ENCODE peak calls at places on chromosome 7, in six cellular contexts. E is mesendoderm, L is IMR-90, F is H9, K is neuronal stem cell, G is H1. W is an unnamed sample.

GRCh38 chr7:68488366-68489060 is 1109.8 kb upstream of the AUTS2 start:
- DNase-seq in E (no peak), F (no peak), G (no peak), K (no peak), L (no peak), W (no peak)

GRCh38 chr7:2982831-2983230 is 60.8 kb downstream of the CARD11 start:
- DNase-seq in F (no peak), E (no peak), K (no peak), G (no peak), L (no peak), W (no peak)

GRCh38 chr7:86928308-86928707 is 131.1 kb downstream of the ELAPOR2 start:
- DNase-seq in F (no peak), K (no peak), G (no peak), L (no peak), E (no peak), W (no peak)

GRCh38 chr7:31776616-31777015 is 89.6 kb downstream of the PPP1R17 start:
- DNase-seq in K (no peak), F (no peak), E (peak), L (peak), G (no peak), W (peak)

GRCh38 chr7:32506266-32507054 is 11.2 kb downstream of the AVL9 start:
- DNase-seq in F (no peak), G (no peak), L (peak), E (no peak), K (no peak), W (peak)

GRCh38 chr7:45872116-45873034 is 507 bp downstream of the CCDC201 start:
- DNase-seq in L (no peak), E (peak), F (peak), K (peak), G (no peak), W (peak)

GRCh38 chr7:149865437-149865836 is 8.3 kb upstream of the ATP6V0E2 start:
- DNase-seq in G (no peak), E (no peak), K (no peak), L (peak), F (no peak), W (no peak)

GRCh38 chr7:37956791-37957190 is 36.4 kb downstream of the EPDR1 start:
- DNase-seq in E (no peak), F (no peak), L (no peak), K (no peak), G (no peak), W (no peak)

GRCh38 chr7:130337410-130337971 is 7.1 kb upstream of the CPA5 start:
- DNase-seq in L (no peak), F (no peak), E (peak), G (no peak), K (no peak), W (no peak)

GRCh38 chr7:27690649-27691048 is 28.0 kb upstream of the HIBADH start:
- DNase-seq in L (no peak), F (no peak), G (no peak), E (no peak), K (no peak), W (no peak)

GRCh38 chr7:17965600-17965999 is 25.3 kb upstream of the SNX13 start:
- DNase-seq in L (peak), E (no peak), G (no peak), K (no peak), F (no peak), W (peak)

GRCh38 chr7:29794959-29795629 is 11.2 kb upstream of the WIPF3 start:
- DNase-seq in G (no peak), E (no peak), K (no peak), L (no peak), F (no peak), W (no peak)

GRCh38 chr7:120867932-120868331 is 10.0 kb upstream of the TSPAN12 start:
- DNase-seq in G (no peak), F (no peak), K (no peak), L (no peak), E (no peak), W (peak)

GRCh38 chr7:380226-380550 is 90.2 kb downstream of the FOXL3 start:
- DNase-seq in G (no peak), E (peak), F (peak), K (peak), L (no peak), W (peak)

GRCh38 chr7:42099837-42100508 is 137.0 kb downstream of the GLI3 start:
- DNase-seq in L (peak), E (no peak), F (no peak), G (no peak), K (no peak), W (peak)

GRCh38 chr7:64113981-64114380 is 68.7 kb downstream of the ZNF727 start:
- DNase-seq in K (no peak), G (no peak), E (no peak), F (no peak), L (no peak), W (no peak)

GRCh38 chr7:132116369-132116768 is 459.9 kb downstream of the PLXNA4 start:
- DNase-seq in L (peak), F (no peak), K (no peak), E (no peak), G (no peak), W (no peak)

GRCh38 chr7:36400606-36401005 is 10.9 kb downstream of the ANLN start:
- DNase-seq in F (no peak), G (no peak), E (peak), L (peak), K (no peak), W (no peak)

GRCh38 chr7:149874644-149875028 is 867 bp downstream of the ATP6V0E2 start:
- DNase-seq in F (peak), G (no peak), E (no peak), L (no peak), K (no peak), W (no peak)

GRCh38 chr7:148262721-148263229 is 327.8 kb upstream of the C7orf33 start:
- DNase-seq in K (peak), E (peak), L (peak), G (peak), F (peak), W (peak)

GRCh38 chr7:44050915-44051560 is 6.5 kb downstream of the DBNL start:
- DNase-seq in G (no peak), F (peak), E (no peak), L (no peak), K (no peak), W (no peak)

GRCh38 chr7:36119005-36119711 is 33.9 kb upstream of the EEPD1 start:
- DNase-seq in E (no peak), K (no peak), G (no peak), F (no peak), L (peak), W (peak)

GRCh38 chr7:142859829-142860228 is 5.0 kb downstream of the EPHB6 start:
- DNase-seq in L (peak), K (no peak), F (no peak), G (no peak), E (no peak), W (peak)

GRCh38 chr7:17769918-17770317 is 170.4 kb downstream of the SNX13 start:
- DNase-seq in G (peak), L (peak), F (peak), E (peak), K (peak), W (peak)

DNA sequence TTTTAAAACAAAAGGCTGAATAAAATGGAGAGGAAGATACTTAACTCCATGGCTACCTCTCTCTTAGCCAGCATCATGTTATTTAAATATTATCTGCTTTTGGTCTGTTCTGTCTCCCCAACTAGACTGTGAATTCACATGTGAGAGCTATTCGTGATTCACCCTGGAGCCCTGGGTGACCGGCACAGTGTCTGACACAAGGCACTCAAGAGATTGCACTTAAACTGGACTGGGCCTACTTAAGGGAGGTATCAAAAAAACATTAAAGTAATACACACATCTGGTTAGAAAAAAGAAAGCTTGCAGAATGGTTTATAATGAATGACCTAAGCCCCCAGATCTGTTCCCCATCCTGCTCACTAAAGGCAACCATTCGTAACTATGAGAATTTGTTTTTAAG is 74.6 kb downstream of the DGKI start:
- DNase-seq in K (no peak), L (peak), F (no peak), G (no peak), E (no peak), W (peak)
- H2BK120ac ChIP-seq in K (no peak), L (peak), F (no peak), G (no peak), E (no peak), W (no peak)

DNA sequence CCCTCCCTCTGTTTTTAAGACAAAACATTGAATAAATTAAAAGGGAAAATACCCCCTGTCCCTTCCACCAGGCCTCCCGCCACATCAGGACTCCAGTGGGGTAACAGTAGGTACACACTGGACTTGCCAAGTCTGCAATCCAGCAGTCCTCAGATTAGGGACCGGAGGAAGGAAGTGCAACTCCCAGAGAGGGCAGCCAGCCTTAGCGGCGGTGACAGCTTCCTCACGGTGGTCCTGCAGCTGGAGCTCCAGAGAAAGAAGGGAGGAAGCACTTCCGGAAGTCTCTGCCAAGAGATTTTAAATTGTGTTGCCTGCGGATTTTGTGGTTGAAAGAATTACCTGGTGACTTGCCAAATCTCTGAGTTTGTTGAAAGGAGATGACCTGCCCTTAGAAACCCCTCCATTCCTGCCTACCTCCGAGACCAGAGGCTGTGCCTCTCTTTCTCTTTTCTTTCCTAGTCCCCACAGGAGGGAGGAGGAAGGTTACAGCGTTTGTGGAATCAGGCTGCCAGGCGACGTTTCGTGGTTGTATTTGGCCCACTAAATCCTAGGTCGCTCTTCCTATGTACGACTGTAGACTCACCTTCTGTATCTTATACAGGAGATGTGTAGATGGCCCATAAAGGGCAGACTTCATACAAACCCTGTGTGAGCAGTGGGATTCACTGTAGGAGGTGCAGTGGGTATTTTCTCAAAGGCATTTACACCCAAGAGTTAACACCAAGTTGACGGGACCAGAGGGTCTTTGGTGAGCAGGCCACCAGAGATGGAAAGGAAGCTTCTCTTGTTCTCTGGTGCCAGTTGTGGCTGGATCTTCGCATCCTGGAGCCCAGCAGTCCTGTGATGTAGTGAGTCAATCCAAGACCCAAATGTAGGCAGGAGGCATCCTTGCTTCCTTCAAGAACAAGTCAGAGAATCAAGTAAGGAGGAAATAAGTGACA is 77.9 kb downstream of the INSIG1 start:
- DNase-seq in K (no peak), L (no peak), F (peak), E (peak), G (no peak), W (no peak)
- H2BK15ac ChIP-seq in K (no peak), L (no peak), F (no peak), E (no peak), G (peak), W (no peak)

GRCh38 chr7:14023838-14024237 is 34.4 kb upstream of the ETV1 start:
- DNase-seq in G (no peak), K (no peak), L (no peak), E (no peak), F (no peak), W (no peak)

GRCh38 chr7:14021069-14021468 is 31.6 kb upstream of the ETV1 start:
- DNase-seq in L (peak), E (peak), G (no peak), K (no peak), F (no peak), W (peak)

GRCh38 chr7:14018751-14019150 is 29.3 kb upstream of the ETV1 start:
- DNase-seq in L (peak), G (no peak), K (no peak), E (no peak), F (no peak), W (no peak)

GRCh38 chr7:14023342-14023741 is 33.9 kb upstream of the ETV1 start:
- DNase-seq in L (no peak), E (no peak), F (no peak), G (no peak), K (no peak), W (no peak)

GRCh38 chr7:14020339-14020900 is 31.0 kb upstream of the ETV1 start:
- DNase-seq in G (no peak), L (peak), E (no peak), F (no peak), K (no peak), W (no peak)
- H3K4me2 ChIP-seq in G (no peak), L (no peak), E (no peak), F (no peak), K (no peak), W (no peak)

DNA sequence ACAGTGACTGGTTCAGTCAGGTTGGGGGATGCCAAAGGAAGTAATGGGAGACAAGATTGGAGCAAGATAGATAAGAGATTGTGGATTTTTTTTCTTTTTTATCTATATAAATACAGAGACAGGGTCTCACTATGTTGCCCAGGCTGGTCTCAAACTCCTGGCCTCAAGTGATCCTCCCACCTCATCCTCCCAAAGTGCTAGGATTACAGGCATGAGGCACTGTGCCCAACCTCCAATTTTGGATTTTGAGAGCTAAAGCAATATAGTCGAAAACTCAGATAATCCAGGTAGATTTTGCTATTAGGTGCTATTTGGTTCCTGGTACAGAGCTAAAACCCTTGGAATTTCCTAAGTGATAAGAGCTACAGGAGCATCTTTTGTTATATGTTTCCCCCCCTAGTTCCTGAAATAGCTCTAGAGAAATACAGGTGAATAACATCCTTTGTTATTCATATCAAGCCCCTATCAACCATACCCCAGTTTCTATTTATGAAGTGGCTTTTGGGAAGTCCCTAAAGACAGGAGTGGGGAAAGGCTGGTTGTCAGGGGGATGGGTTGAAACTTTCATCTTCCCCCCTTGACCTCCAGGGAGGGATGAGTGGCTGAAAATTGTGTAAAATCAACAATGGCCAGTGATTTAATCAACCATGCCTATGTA is 151.2 kb downstream of the CFTR start:
- DNase-seq in L (no peak), F (no peak), E (no peak), K (no peak), G (no peak), W (no peak)
- H2BK120ac ChIP-seq in L (peak), F (peak), E (no peak), K (no peak), G (peak), W (no peak)

DNA sequence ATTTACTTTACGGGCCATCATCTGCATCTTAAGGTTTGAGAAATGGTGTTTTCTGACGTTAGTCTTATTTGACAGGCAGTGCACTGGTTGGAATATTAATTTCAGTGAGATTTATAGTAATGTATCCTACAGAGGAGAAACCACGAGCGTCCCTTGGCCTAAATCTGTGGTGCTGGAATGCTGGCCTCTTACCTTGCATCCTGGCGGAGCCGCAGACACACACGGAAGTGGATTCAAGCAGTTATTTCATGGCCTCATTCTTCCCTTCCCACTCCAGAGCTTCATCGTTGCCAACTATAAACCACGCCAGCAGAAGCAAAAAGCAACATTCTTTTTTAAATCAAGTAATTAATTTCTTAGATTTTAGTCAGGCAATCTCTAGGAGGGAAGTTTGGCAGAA is 13.1 kb downstream of the WIPI2 start:
- DNase-seq in L (no peak), K (no peak), F (no peak), G (no peak), E (no peak), W (no peak)
- H2BK15ac ChIP-seq in L (no peak), K (no peak), F (no peak), G (no peak), E (no peak), W (no peak)

GRCh38 chr7:77329466-77330168 is 86.5 kb downstream of the GSAP start:
- DNase-seq in K (no peak), E (no peak), F (no peak), G (no peak), L (no peak), W (no peak)
- H3K4me2 ChIP-seq in K (no peak), E (no peak), F (no peak), G (no peak), L (no peak), W (no peak)

DNA sequence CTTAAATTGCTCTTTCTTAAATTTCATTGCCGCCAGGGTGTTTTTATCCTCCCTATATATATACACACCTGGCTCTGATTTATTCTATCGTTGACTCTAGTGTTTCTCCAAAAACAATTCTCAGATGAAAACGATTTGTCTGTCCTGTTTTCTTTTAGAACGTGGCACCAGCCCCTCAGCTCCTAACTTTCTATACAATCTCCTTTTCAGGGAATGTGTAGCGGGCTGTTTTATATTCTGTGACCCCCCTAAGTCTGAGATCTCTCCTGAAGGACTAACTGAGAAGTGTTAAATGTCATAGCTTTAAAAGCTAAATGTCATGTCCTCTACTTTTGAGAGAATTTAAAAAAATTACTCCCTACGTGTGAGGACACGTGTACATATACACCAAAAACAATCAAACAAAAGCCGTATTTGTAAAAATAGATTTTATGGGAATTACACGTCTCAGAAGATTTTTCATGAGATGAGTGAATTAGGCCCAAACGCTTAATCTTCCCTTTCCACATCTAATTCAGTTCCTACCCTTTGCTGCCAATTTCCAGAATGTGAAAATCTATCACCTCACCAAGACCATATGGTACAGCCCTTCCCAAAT is 791 bp upstream of the CTTNBP2 start:
- DNase-seq in G (no peak), E (no peak), K (no peak), F (no peak), L (no peak), W (no peak)
- H2BK120ac ChIP-seq in G (no peak), E (peak), K (no peak), F (no peak), L (no peak), W (no peak)

GRCh38 chr7:100357131-100357561 is 771 bp upstream of the PILRB start:
- DNase-seq in F (no peak), G (no peak), K (no peak), E (no peak), L (no peak), W (no peak)
- H2BK15ac ChIP-seq in F (no peak), G (no peak), K (no peak), E (no peak), L (no peak), W (no peak)

GRCh38 chr7:116271980-116272886 is 61.9 kb downstream of the TES start:
- DNase-seq in L (peak), K (no peak), F (no peak), E (peak), G (no peak), W (peak)

GRCh38 chr7:116277070-116277469 is 66.7 kb downstream of the TES start:
- DNase-seq in E (no peak), F (no peak), L (no peak), G (no peak), K (no peak), W (no peak)

GRCh38 chr7:116273918-116274301 is 63.6 kb downstream of the TES start:
- DNase-seq in F (no peak), E (peak), G (no peak), K (no peak), L (no peak), W (no peak)

GRCh38 chr7:116271161-116271979 is 61.0 kb downstream of the TES start:
- DNase-seq in E (no peak), L (peak), F (no peak), K (no peak), G (no peak), W (peak)

GRCh38 chr7:116273283-116273917 is 63.1 kb downstream of the TES start:
- DNase-seq in K (no peak), L (no peak), G (no peak), F (no peak), E (no peak), W (no peak)
- H3K4me2 ChIP-seq in K (no peak), L (no peak), G (no peak), F (no peak), E (no peak), W (no peak)

DNA sequence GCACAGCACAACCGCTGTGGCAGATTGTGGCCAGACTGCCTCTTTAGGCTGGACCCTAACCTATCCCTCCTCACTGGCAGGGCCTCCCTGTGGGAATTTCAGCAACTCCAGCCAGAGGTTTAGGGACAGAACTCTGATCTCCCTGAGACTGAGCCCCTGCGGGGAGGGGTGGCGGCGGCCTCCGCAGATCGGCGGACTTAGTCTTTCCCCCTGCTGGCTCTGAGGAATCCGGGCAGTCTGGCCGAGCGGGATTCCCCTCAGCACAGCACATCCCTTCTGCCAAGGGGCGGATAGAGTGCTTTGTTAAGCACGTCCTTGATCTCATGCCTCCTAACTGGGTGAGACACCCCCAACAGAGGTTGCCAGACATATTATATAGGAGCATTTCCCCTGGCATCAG is 224.2 kb upstream of the NPY start:
- DNase-seq in K (no peak), E (peak), F (peak), G (no peak), L (no peak), W (no peak)
- H2BK120ac ChIP-seq in K (no peak), E (no peak), F (no peak), G (no peak), L (no peak), W (no peak)